ENCODE peak calls at places on chromosomes 4 and X, in seven cellular contexts. E is IMR-90, X is H9, Z is neuronal stem cell, G is H1, T is mesendoderm, P is trophoblast cell. L is an unnamed sample.
A peak's percentile ranks its signal among the peaks of the same experiment; 100 is the strongest.

GRCh38 chr4:829761-830655 is 4.1 kb upstream of the CPLX1 start:
- DNase-seq in E (no peak), X (no peak), Z (no peak), G (no peak), T (peak; percentile 35), P (no peak), L (no peak)

GRCh38 chr4:148090503-148091476 is 351.4 kb downstream of the NR3C2 start:
- DNase-seq in E (no peak), X (no peak), Z (no peak), G (no peak), T (no peak), P (no peak), L (no peak)

GRCh38 chr4:81635128-81635527 is 163.4 kb upstream of the RASGEF1B start:
- DNase-seq in E (no peak), X (no peak), Z (no peak), G (no peak), T (no peak), P (no peak), L (no peak)

GRCh38 chr4:123705419-123705818 is 308.8 kb downstream of the SPRY1 start:
- DNase-seq in E (no peak), X (no peak), Z (no peak), G (no peak), T (no peak), P (no peak), L (no peak)

GRCh38 chr4:16067515-16067914 is 16.3 kb downstream of the PROM1 start:
- DNase-seq in E (no peak), X (no peak), Z (no peak), G (no peak), T (no peak), P (no peak), L (no peak)

GRCh38 chr4:137749466-137749865 is 217.2 kb upstream of the PCDH18 start:
- DNase-seq in E (peak; percentile 58), X (no peak), Z (no peak), G (no peak), T (no peak), P (no peak), L (peak; percentile 15)

GRCh38 chr4:48103483-48104139 is 30.4 kb downstream of the TXK start:
- DNase-seq in E (no peak), X (no peak), Z (no peak), G (no peak), T (no peak), P (no peak), L (no peak)

GRCh38 chr4:52142816-52143215 is 91.7 kb downstream of the SPATA18 start:
- DNase-seq in E (no peak), X (no peak), Z (no peak), G (no peak), T (no peak), P (no peak), L (no peak)

GRCh38 chr4:6474053-6474568 is 1.7 kb upstream of the PPP2R2C start:
- DNase-seq in E (no peak), X (peak; percentile 62), Z (no peak), G (no peak), T (peak; percentile 69), P (no peak), L (no peak)

GRCh38 chrX:37349131-37350033 is at the start of gene PRRG1:
- DNase-seq in E (peak; percentile 83), X (peak; percentile 91), Z (peak; percentile 70), G (peak; percentile 41), T (peak; percentile 89), P (peak; percentile 62), L (peak; percentile 88)

GRCh38 chr4:109945056-109945455 is 32.4 kb downstream of the EGF start:
- DNase-seq in E (no peak), X (no peak), Z (no peak), G (no peak), T (no peak), P (peak; percentile 2), L (peak; percentile 10)

GRCh38 chr4:37685211-37685725 is 908 bp downstream of the RELL1 start:
- DNase-seq in E (peak; percentile 82), X (no peak), Z (no peak), G (no peak), T (peak; percentile 46), P (no peak), L (peak; percentile 84)

GRCh38 chrX:73239242-73239641 is 24.6 kb upstream of the NAP1L2 start:
- DNase-seq in E (no peak), X (peak; percentile 42), Z (no peak), G (no peak), T (peak; percentile 19), P (no peak), L (no peak)

GRCh38 chr4:159366966-159367365 is 264.1 kb downstream of the RAPGEF2 start:
- DNase-seq in E (no peak), X (no peak), Z (no peak), G (no peak), T (peak; percentile 16), P (peak; percentile 16), L (no peak)

GRCh38 chrX:71928856-71929255 is 18.2 kb downstream of the NHSL2 start:
- DNase-seq in E (no peak), X (no peak), Z (no peak), G (no peak), T (no peak), P (no peak), L (no peak)

GRCh38 chrX:39613997-39614679 is 483.6 kb downstream of the BCOR start:
- DNase-seq in E (no peak), X (peak; percentile 72), Z (no peak), G (peak; percentile 25), T (peak; percentile 4), P (no peak), L (no peak)

GRCh38 chr4:83369825-83370639 is 35.4 kb upstream of the HPSE start:
- DNase-seq in E (peak; percentile 33), X (no peak), Z (no peak), G (no peak), T (peak; percentile 21), P (no peak), L (peak; percentile 48)

GRCh38 chr4:53640576-53641459 is 49.5 kb upstream of the LNX1 start:
- DNase-seq in E (no peak), X (no peak), Z (peak; percentile 29), G (no peak), T (peak; percentile 67), P (no peak), L (no peak)

GRCh38 chr4:22881416-22881815 is 188.7 kb downstream of the GBA3 start:
- DNase-seq in E (no peak), X (no peak), Z (no peak), G (no peak), T (no peak), P (no peak), L (no peak)

GRCh38 chrX:15497865-15498264 is 2.7 kb upstream of the BMX start:
- DNase-seq in E (peak; percentile 33), X (peak; percentile 72), Z (peak; percentile 39), G (no peak), T (peak; percentile 60), P (no peak), L (peak; percentile 46)

GRCh38 chr4:22877653-22878052 is 184.9 kb downstream of the GBA3 start:
- DNase-seq in E (no peak), X (no peak), Z (no peak), G (no peak), T (no peak), P (no peak), L (no peak)

GRCh38 chr4:127781303-127782024 is 658 bp upstream of the HSPA4L start:
- DNase-seq in E (peak; percentile 15), X (no peak), Z (peak; percentile 12), G (no peak), T (no peak), P (peak; percentile 78), L (peak; percentile 55)

GRCh38 chrX:13666836-13667235 is 13.9 kb downstream of the TCEANC start:
- DNase-seq in E (no peak), X (no peak), Z (no peak), G (no peak), T (no peak), P (no peak), L (no peak)

GRCh38 chrX:101217689-101218088 is 1.9 kb upstream of the DRP2 start:
- DNase-seq in E (no peak), X (no peak), Z (no peak), G (no peak), T (no peak), P (no peak), L (no peak)

GRCh38 chr4:147057631-147057980 is 111.9 kb upstream of the TTC29 start:
- DNase-seq in E (peak; percentile 41), X (no peak), Z (no peak), G (no peak), T (no peak), P (no peak), L (peak; percentile 40)

GRCh38 chrX:111167334-111167733 is 71.3 kb downstream of the PAK3 start:
- DNase-seq in E (no peak), X (no peak), Z (no peak), G (no peak), T (no peak), P (no peak), L (no peak)

DNA sequence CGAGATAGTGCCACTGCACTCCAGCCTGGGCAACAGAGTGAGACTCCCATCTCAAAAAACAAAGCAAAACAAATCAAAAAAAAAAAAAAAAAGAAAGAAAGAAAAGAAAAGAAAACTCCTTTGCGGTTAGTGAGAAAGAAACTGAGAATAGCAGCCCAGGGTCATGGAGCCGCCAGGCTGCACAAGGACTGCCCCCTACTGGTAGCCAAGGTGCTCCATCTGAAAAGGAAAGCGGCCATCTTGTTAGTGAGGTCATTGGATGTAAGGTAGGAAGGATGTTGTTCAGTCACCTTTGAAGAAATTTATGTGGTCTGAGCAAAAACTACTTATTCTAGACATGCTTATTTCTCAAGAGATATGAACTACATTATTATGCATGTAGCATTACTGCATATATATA is 660.6 kb upstream of the TENM3 start:
- DNase-seq in E (no peak), X (no peak), Z (no peak), G (no peak), T (peak; percentile 34), P (no peak), L (no peak)
- H2BK120ac ChIP-seq in E (no peak overlapping the region), X (no peak overlapping the region), Z (no peak overlapping the region), G (no peak overlapping the region), T (no peak overlapping the region), P (no peak overlapping the region), L (no peak overlapping the region)

DNA sequence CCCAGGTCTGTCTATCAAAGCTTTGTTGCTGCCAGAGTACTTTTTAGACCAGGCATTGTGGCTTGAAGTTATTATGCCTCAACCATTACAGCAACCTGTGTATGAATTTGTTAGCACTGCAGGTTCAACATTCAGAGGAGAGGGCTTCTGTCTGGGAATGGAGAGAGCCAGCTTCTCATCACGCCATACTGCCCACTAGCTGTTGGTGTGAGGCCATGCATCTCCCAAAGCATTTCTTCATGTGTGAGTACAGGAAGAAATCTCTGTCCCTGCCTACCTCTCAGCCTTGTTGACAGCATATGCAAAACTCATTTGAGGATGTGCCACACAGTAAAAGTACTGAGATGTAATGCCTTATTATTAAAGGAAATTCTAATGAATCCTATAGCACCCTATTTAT is 76.9 kb upstream of the PPARGC1A start:
- DNase-seq in E (no peak), X (peak; percentile 49), Z (no peak), G (no peak), T (peak; percentile 70), P (no peak), L (no peak)
- H3K9ac ChIP-seq in E (no peak overlapping the region), X (no peak overlapping the region), Z (no peak overlapping the region), G (no peak overlapping the region), T (no peak overlapping the region), P (no peak overlapping the region), L (no peak overlapping the region)

GRCh38 chr4:100494166-100494565 is 23.7 kb downstream of the EMCN start:
- DNase-seq in E (peak; percentile 35), X (no peak), Z (no peak), G (no peak), T (no peak), P (no peak), L (peak; percentile 49)
- H3K4ac ChIP-seq in E (no peak overlapping the region), X (no peak overlapping the region), Z (no peak overlapping the region), G (no peak overlapping the region), T (no peak overlapping the region), P (no peak overlapping the region), L (no peak overlapping the region)

GRCh38 chrX:44264936-44265335 is 78.5 kb downstream of the EFHC2 start:
- DNase-seq in E (no peak), X (no peak), Z (no peak), G (no peak), T (no peak), P (no peak), L (no peak)
- H2BK120ac ChIP-seq in E (no peak overlapping the region), X (no peak overlapping the region), Z (no peak overlapping the region), G (no peak overlapping the region), T (no peak overlapping the region), P (no peak overlapping the region), L (no peak overlapping the region)